ENCODE peak calls at places on chromosomes 11 and 22, in ten cellular contexts. I is lung, J is aorta, Z is neuronal stem cell, S is left ventricle myocardium inferior, A is OCI-LY7, G is GM23248, D is cardiac muscle cell, M is IMR-90, T is dorsolateral prefrontal cortex. C is an unnamed sample.

GRCh38 chr11:33910261-33910959 is 18.5 kb upstream of the LMO2 start:
- DNase-seq in A (no peak), M (no peak), I (no peak), S (no peak), D (no peak), T (no peak), J (no peak), Z (no peak), G (peak; percentile 65), C (no peak)

GRCh38 chr11:26947904-26948639 is 45.8 kb upstream of the FIBIN start:
- DNase-seq in M (peak; percentile 23), Z (no peak), D (no peak), I (no peak), G (peak; percentile 78), J (no peak), A (no peak), S (no peak), T (no peak), C (no peak)

GRCh38 chr11:66976048-66976467 is 954 bp downstream of the C11orf86 start:
- DNase-seq in T (no peak), S (no peak), I (no peak), J (no peak), D (peak; percentile 57), A (peak; percentile 29), M (no peak), Z (peak; percentile 59), G (no peak), C (no peak)

GRCh38 chr11:109853156-109853776 is 239.9 kb upstream of the ZC3H12C start:
- DNase-seq in S (no peak), J (no peak), I (no peak), D (peak; percentile 60), Z (peak; percentile 31), M (peak; percentile 87), A (peak; percentile 47), G (peak; percentile 76), T (no peak), C (no peak)

GRCh38 chr11:69486056-69486772 is 4.8 kb downstream of the LINC01488 start:
- DNase-seq in S (peak; percentile 1), Z (no peak), D (no peak), A (no peak), M (no peak), J (peak; percentile 27), G (no peak), T (no peak), I (no peak), C (no peak)

GRCh38 chr11:2987881-2988280 is 4.2 kb downstream of the NAP1L4 start:
- DNase-seq in T (no peak), Z (no peak), G (peak; percentile 29), D (no peak), M (no peak), A (no peak), I (no peak), S (no peak), J (no peak), C (no peak)

GRCh38 chr11:4699697-4700435 is 2.2 kb upstream of the OR51E2 start:
- DNase-seq in A (no peak), I (no peak), Z (no peak), S (no peak), M (no peak), D (no peak), J (no peak), G (no peak), T (no peak), C (no peak)

GRCh38 chr11:105296806-105297205 is 157.2 kb upstream of the CARD18 start:
- DNase-seq in G (no peak), T (no peak), A (no peak), I (no peak), S (no peak), D (no peak), M (no peak), J (no peak), Z (no peak), C (no peak)

GRCh38 chr11:62402226-62402625 is 16.6 kb upstream of the SCGB1A1 start:
- DNase-seq in G (peak; percentile 57), S (peak; percentile 63), A (no peak), T (no peak), I (peak; percentile 53), J (peak; percentile 89), M (no peak), D (no peak), Z (no peak), C (peak; percentile 11)

GRCh38 chr11:5626191-5626590 is 1.4 kb downstream of the TRIM34 start:
- DNase-seq in D (no peak), I (no peak), G (peak; percentile 68), Z (no peak), S (no peak), A (no peak), M (peak; percentile 70), T (no peak), J (no peak), C (no peak)

GRCh38 chr22:44671742-44672141 is 30.3 kb upstream of the PRR5 start:
- DNase-seq in T (no peak), M (peak; percentile 83), Z (no peak), S (no peak), J (no peak), G (peak; percentile 62), I (no peak), D (no peak), A (no peak), C (no peak)

DNA sequence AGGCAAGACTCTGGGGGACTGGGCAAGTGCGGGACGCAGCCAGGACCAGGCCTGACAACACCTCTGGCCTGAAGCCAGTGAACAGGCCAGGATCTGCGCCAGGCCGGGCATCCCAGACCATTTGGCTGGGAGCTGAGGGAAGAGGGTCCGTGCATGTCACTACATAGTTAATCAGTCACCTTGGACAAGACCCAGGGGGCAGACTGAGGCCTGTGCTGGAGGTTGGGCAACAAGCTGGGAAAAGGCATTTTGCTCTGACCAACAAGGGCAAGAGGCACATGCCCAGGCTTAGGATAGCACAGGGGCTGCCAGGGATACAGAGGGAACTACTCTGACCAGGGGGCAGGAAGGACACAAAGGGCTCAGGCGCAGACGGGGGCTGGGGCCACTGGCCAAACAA is 7.0 kb upstream of the CHADL start:
- DNase-seq in D (no peak), G (no peak), M (no peak), S (peak; percentile 67), T (no peak), A (no peak), Z (no peak), I (no peak), J (no peak), C (no peak)
- H3K27ac ChIP-seq in D (no peak overlapping the region), G (no peak overlapping the region), M (no peak overlapping the region), S (peak overlapping the region; percentile 85), T (peak overlapping the region; percentile 60), A (no peak overlapping the region), Z (no peak overlapping the region), I (no peak overlapping the region), J (no peak overlapping the region), C (no peak overlapping the region)

DNA sequence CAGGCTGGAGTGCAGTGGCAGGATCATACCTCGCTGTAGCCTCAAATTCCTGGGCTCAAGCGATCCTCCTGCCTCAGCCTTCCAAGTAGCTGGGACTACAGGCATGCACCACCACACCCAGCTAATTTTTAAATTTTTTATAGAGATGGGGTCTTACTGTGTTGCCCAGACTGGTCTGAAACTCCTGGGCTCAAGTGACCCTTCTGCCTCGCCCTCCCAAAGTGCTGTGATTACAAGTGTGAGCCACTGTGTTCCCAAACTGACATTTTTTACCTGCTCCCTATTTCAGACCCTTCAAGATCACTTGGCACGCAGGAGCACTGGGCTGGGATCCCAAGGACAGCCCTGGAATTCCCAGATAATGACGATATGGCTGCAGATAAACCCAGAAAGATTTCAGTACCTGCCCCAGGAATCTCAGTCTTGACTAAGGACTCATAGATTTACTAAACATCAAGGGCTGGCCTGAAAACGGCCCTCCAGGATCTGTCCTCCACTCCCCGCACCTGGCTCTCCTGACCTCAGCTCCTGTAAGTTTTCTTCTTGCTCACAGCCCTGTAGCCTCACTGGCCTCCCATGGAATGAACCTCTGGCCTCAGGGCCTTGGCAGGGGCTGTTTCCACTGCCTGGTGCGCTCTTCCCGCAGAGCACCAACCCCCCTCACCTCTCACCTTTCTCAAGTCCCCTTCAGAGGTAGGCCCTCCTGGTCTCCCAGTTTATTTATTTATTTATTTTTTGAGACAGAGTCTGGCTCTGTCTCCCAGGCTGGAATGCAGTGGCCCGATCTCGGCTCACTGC is 3.6 kb upstream of the CSNK1E start:
- DNase-seq in T (no peak), M (no peak), G (no peak), Z (no peak), S (no peak), J (no peak), D (no peak), A (no peak), I (no peak), C (no peak)
- H3K27ac ChIP-seq in T (no peak overlapping the region), M (no peak overlapping the region), G (no peak overlapping the region), Z (no peak overlapping the region), S (no peak overlapping the region), J (no peak overlapping the region), D (no peak overlapping the region), A (no peak overlapping the region), I (no peak overlapping the region), C (no peak overlapping the region)

GRCh38 chr22:35376728-35377472 is 4.0 kb upstream of the HMOX1 start:
- DNase-seq in S (peak; percentile 89), M (peak; percentile 99), A (peak; percentile 92), T (peak; percentile 84), D (peak; percentile 90), Z (peak; percentile 95), I (peak; percentile 95), G (peak; percentile 99), J (peak; percentile 97), C (peak; percentile 97)

GRCh38 chr22:35377735-35378134 is 3.2 kb upstream of the HMOX1 start:
- DNase-seq in M (no peak), A (no peak), Z (no peak), J (no peak), S (no peak), G (no peak), T (no peak), I (no peak), D (no peak), C (no peak)

GRCh38 chr22:35378547-35379078 is 2.3 kb upstream of the HMOX1 start:
- DNase-seq in T (no peak), G (no peak), D (no peak), A (no peak), J (no peak), I (no peak), M (no peak), Z (no peak), S (no peak), C (no peak)

GRCh38 chr22:35379146-35379993 is 1.5 kb upstream of the HMOX1 start:
- DNase-seq in T (no peak), M (no peak), S (no peak), D (no peak), I (no peak), A (no peak), J (no peak), G (no peak), Z (no peak), C (no peak)

DNA sequence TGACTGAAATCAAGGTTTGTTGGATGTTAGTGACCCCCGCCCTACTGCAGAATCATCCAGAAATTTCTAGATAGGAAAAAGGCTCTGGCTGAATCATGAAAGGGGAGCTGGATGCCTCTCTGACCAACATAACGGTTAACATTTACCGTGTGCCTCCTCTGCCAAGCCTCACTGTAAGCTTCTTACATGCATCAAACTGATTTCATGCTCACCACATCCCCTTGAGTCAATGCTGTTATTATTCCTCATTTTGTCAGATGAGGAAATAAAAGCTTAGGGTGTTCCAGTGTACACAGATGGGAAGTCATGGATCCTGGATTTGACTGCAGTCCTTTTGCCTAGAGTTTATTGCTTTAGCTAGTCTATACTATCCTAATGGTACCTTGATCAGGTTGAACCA is 5.9 kb upstream of the HMOX1 start:
- DNase-seq in S (no peak), A (no peak), T (no peak), D (no peak), J (no peak), M (peak; percentile 62), G (peak; percentile 77), Z (no peak), I (no peak), C (no peak)
- H3K27ac ChIP-seq in S (no peak overlapping the region), A (no peak overlapping the region), T (no peak overlapping the region), D (no peak overlapping the region), J (no peak overlapping the region), M (no peak overlapping the region), G (peak overlapping the region; percentile 90), Z (no peak overlapping the region), I (no peak overlapping the region), C (no peak overlapping the region)

GRCh38 chr11:64208086-64208795 is 1.7 kb downstream of the FERMT3 start:
- DNase-seq in M (no peak), S (no peak), I (no peak), A (peak; percentile 29), D (no peak), J (no peak), Z (no peak), T (no peak), G (no peak), C (no peak)
- H3K27ac ChIP-seq in M (peak overlapping the region; percentile 62), S (peak overlapping the region; percentile 88), I (peak overlapping the region; percentile 96), A (peak overlapping the region; percentile 96), D (no peak overlapping the region), J (no peak overlapping the region), Z (no peak overlapping the region), T (peak overlapping the region; percentile 87), G (peak overlapping the region; percentile 59), C (peak overlapping the region; percentile 70)